ENCODE peak calls at places on chromosomes 5 and 9, in ten cellular contexts. X is bronchial epithelial cell, E is K562, Z is stomach, W is left ventricle myocardium inferior, C is fibroblast of the aortic adventitia, V is GM12864, Y is fibroblast of lung, T is sigmoid colon, K is NB4. O is an unnamed sample.

GRCh38 chr5:132405646-132406045 is 36.1 kb downstream of the SLC22A5 start:
- DNase-seq in X (no peak), K (no peak), W (no peak), V (no peak), Z (no peak), C (no peak), E (no peak), Y (no peak), T (no peak), O (no peak)

GRCh38 chr9:109715340-109715739 is 64.7 kb upstream of the PALM2AKAP2 start:
- DNase-seq in X (no peak), T (no peak), C (no peak), E (no peak), K (no peak), V (no peak), Y (no peak), W (no peak), Z (no peak), O (no peak)

GRCh38 chr9:108468364-108468763 is 387.4 kb downstream of the ACTL7B start:
- DNase-seq in C (no peak), K (peak; percentile 53), V (no peak), Z (no peak), Y (peak; percentile 20), W (no peak), X (peak; percentile 52), E (peak; percentile 35), T (no peak), O (no peak)

GRCh38 chr5:181051841-181052525 is 11.9 kb downstream of the BTNL9 start:
- DNase-seq in C (no peak), Z (no peak), X (no peak), K (no peak), E (no peak), T (no peak), V (no peak), W (no peak), Y (no peak), O (no peak)

GRCh38 chr9:5514608-5515260 is 4.4 kb downstream of the PDCD1LG2 start:
- DNase-seq in X (no peak), E (no peak), K (no peak), T (no peak), C (no peak), Y (peak; percentile 83), Z (no peak), W (no peak), V (no peak), O (no peak)

GRCh38 chr5:132019857-132020555 is 8.5 kb upstream of the ACSL6 start:
- DNase-seq in C (no peak), X (no peak), V (peak; percentile 83), T (no peak), K (no peak), Y (no peak), Z (peak; percentile 25), E (no peak), W (no peak), O (no peak)

GRCh38 chr5:66882592-66883227 is 286.5 kb downstream of the MAST4 start:
- DNase-seq in E (no peak), K (no peak), W (no peak), T (no peak), X (peak; percentile 95), V (peak; percentile 15), Y (peak; percentile 83), C (peak; percentile 57), Z (no peak), O (no peak)

GRCh38 chr9:16012621-16013020 is 459.8 kb downstream of the CCDC171 start:
- DNase-seq in K (no peak), W (no peak), C (no peak), E (no peak), X (peak; percentile 81), V (no peak), Z (no peak), Y (peak; percentile 84), T (no peak), O (no peak)

GRCh38 chr5:6792911-6793451 is 79.7 kb downstream of the TENT4A start:
- DNase-seq in V (no peak), T (no peak), C (no peak), Y (no peak), X (no peak), K (no peak), Z (no peak), W (no peak), E (no peak), O (no peak)

GRCh38 chr5:87141544-87141943 is 126.1 kb upstream of the RASA1 start:
- DNase-seq in T (no peak), V (no peak), C (peak; percentile 43), X (no peak), K (no peak), E (no peak), W (no peak), Y (peak; percentile 30), Z (no peak), O (no peak)

GRCh38 chr5:132807163-132807838 is 5.8 kb upstream of the SOWAHA start:
- DNase-seq in E (no peak), T (peak; percentile 13), K (peak; percentile 71), W (no peak), X (no peak), Y (no peak), C (no peak), V (no peak), Z (peak; percentile 77), O (no peak)

GRCh38 chr9:85377751-85378289 is 363.9 kb downstream of the AGTPBP1 start:
- DNase-seq in E (no peak), W (no peak), Y (peak; percentile 76), K (peak; percentile 2), T (no peak), Z (no peak), V (no peak), C (no peak), X (no peak), O (no peak)

DNA sequence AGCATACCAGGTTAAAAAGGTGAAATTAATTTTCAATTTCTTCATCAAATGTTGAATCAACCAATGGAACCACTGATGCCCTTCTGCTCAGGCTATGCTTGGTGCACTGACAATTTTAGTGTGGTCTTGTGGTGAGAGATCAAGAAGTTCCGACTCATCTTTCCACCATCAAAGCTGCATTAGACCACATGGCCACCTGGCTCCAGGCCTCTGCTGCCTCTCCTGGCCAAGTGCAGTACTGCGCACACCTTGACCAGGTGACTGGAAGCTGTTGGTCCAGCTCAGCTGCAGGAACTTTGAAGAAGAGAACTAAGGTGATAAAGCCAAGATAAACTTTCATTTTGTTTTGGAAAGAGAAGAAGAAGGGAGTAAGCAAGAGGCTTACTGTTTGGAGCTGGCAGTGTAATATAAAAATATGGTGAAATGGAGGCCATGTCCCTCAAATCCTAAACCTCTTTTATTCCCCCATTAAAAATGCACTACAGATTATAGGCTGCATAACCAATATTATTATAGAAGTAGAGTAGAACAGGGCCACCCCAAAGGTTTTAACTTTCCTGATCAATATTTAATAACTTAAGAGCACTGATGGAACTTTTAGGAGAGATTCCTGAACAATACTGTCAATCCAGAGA is 315.5 kb upstream of the C9orf72 start:
- DNase-seq in K (peak; percentile 51), V (no peak), T (no peak), Y (no peak), W (no peak), Z (peak; percentile 25), X (peak; percentile 54), C (no peak), E (peak; percentile 11), O (no peak)
- TF ChIP-seq CTCF in K (peak; percentile 99), V (peak; percentile 97), T (no peak), Y (no peak), W (peak; percentile 53), Z (no peak), X (peak; percentile 86), C (peak; percentile 53), E (peak; percentile 52), O (peak; percentile 89)

DNA sequence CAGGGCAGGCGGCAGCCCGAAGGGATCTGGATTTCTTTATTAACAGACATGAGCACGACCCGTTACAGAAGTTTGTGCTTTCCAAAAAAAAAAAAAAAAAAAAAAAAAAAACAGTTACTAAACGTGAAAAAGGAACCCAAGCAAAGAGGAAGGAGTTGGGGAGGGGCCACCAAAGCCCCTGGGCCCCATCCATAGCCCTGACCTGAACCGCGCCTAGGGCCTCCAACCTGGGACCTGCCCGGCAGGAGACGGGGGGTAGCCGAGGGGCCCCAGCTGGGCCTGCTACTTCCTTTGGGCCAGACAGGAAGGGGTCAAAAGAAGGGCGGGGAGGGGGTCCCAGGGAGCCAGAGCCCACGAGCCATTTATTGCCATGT is 10.0 kb downstream of the PRR7 start:
- DNase-seq in E (no peak), Z (no peak), Y (no peak), T (no peak), K (no peak), V (no peak), C (no peak), X (no peak), W (no peak), O (no peak)
- H3K4me3 ChIP-seq in E (no peak overlapping the region), Z (peak overlapping the region; percentile 75), Y (no peak overlapping the region), T (no peak overlapping the region), K (no peak overlapping the region), V (no peak overlapping the region), C (no peak overlapping the region), X (no peak overlapping the region), W (peak overlapping the region; percentile 75), O (no peak overlapping the region)

DNA sequence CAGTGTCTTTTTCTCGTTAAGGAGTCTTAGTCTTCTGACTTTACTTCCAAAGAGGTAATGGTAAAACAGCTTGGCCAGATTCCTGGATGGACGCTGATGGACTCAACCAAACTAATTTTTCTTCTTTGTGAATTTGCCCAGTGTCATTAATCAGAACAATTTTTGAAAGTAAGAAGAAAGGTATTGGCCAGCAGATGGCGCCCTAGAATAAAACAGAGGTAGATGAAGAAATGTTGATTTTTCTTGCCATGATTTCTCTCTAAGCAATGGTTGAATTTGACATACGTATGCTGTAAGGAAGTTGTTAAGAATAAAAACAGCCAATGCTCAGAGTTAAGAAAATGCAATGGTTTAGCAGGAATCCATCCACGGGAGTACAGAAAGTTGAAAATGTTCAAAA is 500.0 kb downstream of the DIRAS2 start:
- DNase-seq in W (no peak), K (peak; percentile 65), X (peak; percentile 45), E (peak; percentile 6), Y (peak; percentile 15), T (no peak), Z (peak; percentile 74), C (peak; percentile 55), V (peak; percentile 4), O (peak; percentile 3)
- TF ChIP-seq CTCF in W (peak; percentile 69), K (peak; percentile 41), X (peak; percentile 47), E (peak; percentile 34), Y (peak; percentile 34), T (no peak), Z (no peak), C (peak; percentile 42), V (peak; percentile 51), O (peak; percentile 66)

DNA sequence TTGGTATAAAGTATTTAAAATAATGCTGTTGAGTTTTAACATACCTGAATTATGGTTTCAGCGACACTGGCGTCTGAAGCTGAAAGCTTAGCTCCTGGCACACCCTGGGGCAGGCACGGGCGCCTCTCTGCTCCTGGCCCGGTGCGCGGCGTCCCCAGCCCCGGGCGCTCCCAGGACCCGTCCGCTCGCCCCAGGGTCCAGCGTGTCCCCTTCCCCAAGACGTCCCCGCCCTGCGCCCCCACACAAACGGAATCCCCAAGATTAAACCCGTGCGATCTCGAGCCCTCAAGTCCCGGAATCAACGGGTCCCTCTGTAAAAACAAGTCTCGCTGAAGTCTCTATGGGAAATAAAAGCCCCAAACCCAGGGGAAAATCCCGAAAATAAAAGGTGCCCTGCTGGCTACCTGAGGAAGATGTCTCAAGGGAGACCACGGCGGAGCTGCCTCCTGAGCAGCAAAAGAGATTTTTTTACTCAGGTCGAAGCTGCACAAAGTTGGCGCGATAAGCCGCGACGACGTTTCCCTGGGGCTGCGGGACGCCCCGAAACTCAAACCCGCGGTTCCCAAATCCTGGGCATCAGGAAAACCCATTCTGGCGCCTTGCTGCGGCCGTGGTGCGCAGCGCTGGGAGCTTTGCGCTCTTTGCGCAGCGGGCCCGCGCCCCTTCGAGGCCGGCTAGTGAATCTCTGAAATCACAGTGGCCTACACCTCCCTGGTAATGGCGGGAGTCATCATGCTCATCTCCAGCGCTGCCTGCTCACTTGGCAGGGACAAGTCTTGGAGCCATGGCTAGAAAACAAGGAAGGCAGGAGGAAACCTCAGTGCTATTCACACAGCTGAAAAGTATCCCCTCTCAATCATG is 6.3 kb upstream of the IFNA8 start:
- DNase-seq in C (no peak), X (no peak), V (no peak), T (no peak), W (no peak), Y (no peak), Z (no peak), E (no peak), K (no peak), O (no peak)
- H3K4me3 ChIP-seq in C (peak overlapping the region; percentile 38), X (no peak overlapping the region), V (peak overlapping the region; percentile 40), T (peak overlapping the region; percentile 40), W (peak overlapping the region; percentile 55), Y (peak overlapping the region; percentile 15), Z (peak overlapping the region; percentile 43), E (no peak overlapping the region), K (peak overlapping the region; percentile 32), O (peak overlapping the region; percentile 48)

O was measured in epithelial cell of proximal tubule.